ENCODE peak calls at places on chromosomes 16 and 17, in six cellular contexts. L, U, E, H, Y and N are unnamed samples.

GRCh38 chr17:8420041-8420934 is 15.4 kb upstream of the NDEL1 start:
- DNase-seq in U (peak), H (peak), Y (peak), L (no peak), E (no peak), N (no peak)

GRCh38 chr17:39928868-39929651 is 1.5 kb downstream of the LRRC3C start:
- DNase-seq in E (peak), U (no peak), Y (no peak), L (peak), H (peak), N (no peak)

GRCh38 chr16:154223-155030 is 2.0 kb downstream of the HBZ start:
- DNase-seq in U (no peak), E (peak), H (peak), L (no peak), Y (peak), N (no peak)

GRCh38 chr17:31586946-31587345 is 195.5 kb downstream of the RAB11FIP4 start:
- DNase-seq in H (peak), U (no peak), L (no peak), E (no peak), Y (no peak), N (no peak)

GRCh38 chr16:49776085-49776501 is 79.8 kb downstream of the ZNF423 start:
- DNase-seq in H (peak), E (no peak), Y (peak), U (no peak), L (no peak), N (no peak)

GRCh38 chr17:68324114-68324513 is 32.8 kb downstream of the ARSG start:
- DNase-seq in L (no peak), E (no peak), U (no peak), H (no peak), Y (no peak), N (no peak)

GRCh38 chr17:62676231-62676943 is 48.9 kb downstream of the MRC2 start:
- DNase-seq in Y (peak), H (no peak), U (no peak), L (no peak), E (no peak), N (no peak)

GRCh38 chr17:32878211-32878610 is 1.3 kb upstream of the MYO1D start:
- DNase-seq in H (peak), U (peak), Y (no peak), E (peak), L (no peak), N (no peak)

GRCh38 chr16:26118575-26118974 is 426.8 kb downstream of the HS3ST4 start:
- DNase-seq in Y (peak), U (no peak), L (no peak), H (no peak), E (no peak), N (no peak)

GRCh38 chr16:84823484-84823883 is 3.7 kb downstream of the CRISPLD2 start:
- DNase-seq in U (no peak), H (peak), Y (no peak), E (no peak), L (no peak), N (no peak)

GRCh38 chr17:4711671-4712111 is 1.3 kb downstream of the ARRB2 start:
- DNase-seq in H (no peak), E (no peak), Y (no peak), L (no peak), U (peak), N (no peak)
- H3K4me3 ChIP-seq in H (no peak), E (no peak), Y (peak), L (peak), U (no peak), N (peak)

GRCh38 chr17:16923097-16923903 is 48.6 kb downstream of the TNFRSF13B start:
- DNase-seq in U (no peak), L (no peak), H (no peak), E (no peak), Y (peak), N (no peak)

GRCh38 chr17:16925461-16926060 is 46.4 kb downstream of the TNFRSF13B start:
- DNase-seq in Y (peak), U (no peak), L (no peak), E (no peak), H (no peak), N (no peak)

GRCh38 chr17:16924701-16925440 is 47.0 kb downstream of the TNFRSF13B start:
- DNase-seq in L (no peak), U (no peak), Y (no peak), H (no peak), E (no peak), N (no peak)

GRCh38 chr17:16922386-16923096 is 49.4 kb downstream of the TNFRSF13B start:
- DNase-seq in E (no peak), L (no peak), Y (peak), U (no peak), H (no peak), N (no peak)

GRCh38 chr17:16923904-16924700 is 47.8 kb downstream of the TNFRSF13B start:
- DNase-seq in L (no peak), Y (peak), U (no peak), E (no peak), H (no peak), N (no peak)
- TF ChIP-seq CTCF in L (no peak), Y (no peak), U (no peak), E (no peak), H (no peak), N (no peak)

GRCh38 chr16:65318138-65318537 is 196.3 kb upstream of the CDH11 start:
- DNase-seq in L (no peak), H (no peak), U (no peak), E (no peak), Y (peak), N (no peak)
- H3K4me3 ChIP-seq in L (no peak), H (no peak), U (no peak), E (no peak), Y (no peak), N (no peak)

GRCh38 chr16:15533386-15533785 is 99.0 kb downstream of the BMERB1 start:
- DNase-seq in L (no peak), E (no peak), H (no peak), Y (peak), U (no peak), N (no peak)

GRCh38 chr16:15538484-15538883 is 104.1 kb downstream of the BMERB1 start:
- DNase-seq in L (no peak), E (no peak), Y (no peak), H (no peak), U (no peak), N (no peak)

GRCh38 chr16:15536813-15537212 is 102.4 kb downstream of the BMERB1 start:
- DNase-seq in U (no peak), H (no peak), Y (no peak), E (no peak), L (no peak), N (no peak)

GRCh38 chr16:15532825-15533224 is 98.4 kb downstream of the BMERB1 start:
- DNase-seq in E (no peak), L (no peak), Y (no peak), U (no peak), H (no peak), N (no peak)

GRCh38 chr16:15535772-15536171 is 101.4 kb downstream of the BMERB1 start:
- DNase-seq in Y (no peak), L (no peak), H (no peak), E (no peak), U (no peak), N (no peak)
- TF ChIP-seq CTCF in Y (no peak), L (no peak), H (no peak), E (no peak), U (no peak), N (no peak)

DNA sequence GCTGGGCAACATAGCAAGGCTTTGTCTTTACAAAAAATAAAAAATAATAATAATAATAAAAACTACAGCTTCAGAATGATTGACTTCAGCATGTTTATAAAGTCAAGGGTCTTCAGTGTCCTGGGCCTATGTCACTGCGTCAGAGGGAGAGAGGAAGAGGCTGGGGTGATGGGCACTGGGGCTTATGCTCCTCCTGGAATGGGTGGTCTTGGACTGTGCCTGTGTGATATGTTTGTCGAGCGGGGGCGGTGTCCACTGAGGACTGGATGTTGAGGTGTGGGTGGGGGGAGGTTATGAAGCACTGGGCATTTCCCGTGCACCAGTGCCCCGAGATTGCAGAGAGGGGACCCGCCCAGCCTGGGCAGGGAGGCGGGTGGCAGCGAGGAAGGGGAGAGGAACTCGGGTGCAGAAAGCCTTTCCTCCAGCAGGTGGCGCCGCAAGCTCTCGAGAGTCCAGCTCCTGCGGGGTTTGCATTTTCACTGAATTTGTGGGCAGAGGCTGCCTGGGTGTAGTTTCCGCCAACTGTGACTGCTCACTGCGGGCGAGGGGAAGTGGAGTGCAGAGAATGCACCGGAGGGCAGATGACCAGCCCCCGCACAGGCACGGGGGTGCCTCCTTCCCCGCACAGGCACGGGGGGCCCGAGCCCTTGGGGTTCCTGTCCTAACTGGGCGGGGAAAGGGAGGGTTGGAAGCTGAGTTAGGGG is 190.5 kb downstream of the SEC14L1 start:
- DNase-seq in H (peak), U (peak), L (peak), Y (peak), E (peak), N (peak)
- H3K4me3 ChIP-seq in H (no peak), U (no peak), L (peak), Y (no peak), E (no peak), N (peak)

DNA sequence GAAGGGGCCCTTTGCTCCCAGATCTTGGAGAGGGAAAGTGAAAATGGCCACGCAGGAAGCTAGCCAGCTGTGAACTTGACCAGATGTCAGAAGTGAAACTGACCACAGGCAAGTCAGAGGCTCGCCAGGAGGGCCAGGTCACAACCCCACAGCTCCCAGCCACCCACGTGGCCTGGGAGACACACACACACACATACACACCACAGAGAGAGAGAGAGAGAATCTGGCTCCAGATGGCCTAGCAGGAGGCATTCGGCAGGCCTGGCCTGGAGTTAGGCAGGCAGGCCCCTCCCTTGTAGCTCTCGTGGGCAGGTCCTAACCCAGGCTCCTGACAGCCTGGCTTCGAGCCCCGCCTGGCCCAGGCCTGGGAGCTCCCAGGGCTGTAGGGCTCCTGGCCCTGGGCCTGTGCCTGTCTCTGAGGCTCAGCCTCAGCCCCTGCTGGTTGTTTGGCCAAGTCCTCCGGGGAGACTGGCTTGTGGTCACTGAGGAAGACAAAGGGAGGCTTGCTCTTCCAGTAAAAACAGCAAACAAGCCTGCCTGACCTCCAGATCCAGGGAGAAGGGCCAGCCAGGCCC is 20.2 kb downstream of the NGFR start:
- DNase-seq in U (peak), E (peak), Y (peak), H (peak), L (peak), N (peak)
- TF ChIP-seq CTCF in U (no peak), E (peak), Y (peak), H (peak), L (no peak), N (no peak)

GRCh38 chr16:79165541-79165940 is 435.0 kb downstream of the MAF start:
- DNase-seq in L (no peak), E (no peak), U (no peak), Y (peak), H (no peak), N (no peak)
- H3K4me3 ChIP-seq in L (no peak), E (no peak), U (no peak), Y (no peak), H (no peak), N (no peak)

GRCh38 chr17:18377437-18378204 is at the start of gene EVPLL:
- DNase-seq in Y (peak), U (peak), L (peak), H (no peak), E (peak), N (no peak)
- TF ChIP-seq CTCF in Y (no peak), U (no peak), L (no peak), H (no peak), E (no peak), N (no peak)